ENCODE peak calls at places on chromosome 6, in four cellular contexts. L is breast epithelium, Q is esophagus muscularis mucosa, E is GM23338. Z is an unnamed sample.
A peak's percentile ranks its signal among the peaks of the same experiment; 100 is the strongest.

GRCh38 chr6:169326067-169326799 is 72.6 kb upstream of the THBS2 start:
- DNase-seq in E (peak; percentile 82), L (no peak), Q (peak; percentile 89), Z (no peak)

GRCh38 chr6:64807785-64808184 is 899.2 kb downstream of the EYS start:
- DNase-seq in L (no peak), E (no peak), Q (no peak), Z (no peak)

GRCh38 chr6:90818163-90818562 is 231.3 kb upstream of the MAP3K7 start:
- DNase-seq in E (peak; percentile 24), L (no peak), Q (no peak), Z (no peak)

GRCh38 chr6:28940294-28940858 is 16.6 kb upstream of the TRIM27 start:
- DNase-seq in L (no peak), Q (no peak), E (peak; percentile 80), Z (peak; percentile 53)

GRCh38 chr6:18053071-18053475 is 65.6 kb upstream of the KIF13A start:
- DNase-seq in L (no peak), E (no peak), Q (no peak), Z (no peak)

GRCh38 chr6:32947552-32948465 is 5.1 kb downstream of the HLA-DMA start:
- DNase-seq in Q (no peak), L (no peak), E (peak; percentile 86), Z (peak; percentile 51)

GRCh38 chr6:149940673-149940984 is 1.2 kb upstream of the ULBP2 start:
- DNase-seq in E (no peak), L (no peak), Q (no peak), Z (no peak)

GRCh38 chr6:37134622-37135191 is 35.2 kb upstream of the PIM1 start:
- DNase-seq in Q (no peak), L (no peak), E (no peak), Z (peak; percentile 74)

GRCh38 chr6:109172096-109172495 is 76.8 kb downstream of the CEP57L1 start:
- DNase-seq in E (no peak), Q (no peak), L (no peak), Z (no peak)

GRCh38 chr6:26403888-26404287 is 1.8 kb downstream of the BTN3A1 start:
- DNase-seq in E (peak; percentile 41), Q (no peak), L (no peak), Z (no peak)

GRCh38 chr6:157314705-157315321 is 8.5 kb downstream of the TMEM242 start:
- DNase-seq in L (no peak), E (peak; percentile 83), Q (peak; percentile 3), Z (no peak)

GRCh38 chr6:150250826-150251225 is 108.0 kb downstream of the PPP1R14C start:
- DNase-seq in L (no peak), Q (no peak), E (peak; percentile 40), Z (no peak)

GRCh38 chr6:122619309-122619708 is 9.1 kb downstream of the PKIB start:
- DNase-seq in Q (no peak), E (peak; percentile 43), L (no peak), Z (no peak)

GRCh38 chr6:17583811-17584210 is 16.3 kb upstream of the FAM8A1 start:
- DNase-seq in L (no peak), Q (no peak), E (no peak), Z (no peak)

GRCh38 chr6:167491403-167492095 is 166.7 kb downstream of the TTLL2 start:
- DNase-seq in L (no peak), Q (no peak), E (no peak), Z (no peak)

GRCh38 chr6:112802154-112802553 is 455.0 kb downstream of the RFPL4B start:
- DNase-seq in E (no peak), Q (no peak), L (no peak), Z (no peak)

GRCh38 chr6:41818271-41819054 is 31.0 kb downstream of the TOMM6 start:
- DNase-seq in Q (no peak), L (no peak), E (no peak), Z (no peak)

GRCh38 chr6:122548281-122548680 is 61.9 kb upstream of the PKIB start:
- DNase-seq in E (no peak), L (no peak), Q (no peak), Z (no peak)

GRCh38 chr6:109979033-109979921 is 1.2 kb downstream of the GPR6 start:
- DNase-seq in E (peak; percentile 53), Q (no peak), L (no peak), Z (peak; percentile 75)

GRCh38 chr6:118316796-118317384 is 231.2 kb upstream of the PLN start:
- DNase-seq in Q (no peak), E (no peak), L (no peak), Z (no peak)

DNA sequence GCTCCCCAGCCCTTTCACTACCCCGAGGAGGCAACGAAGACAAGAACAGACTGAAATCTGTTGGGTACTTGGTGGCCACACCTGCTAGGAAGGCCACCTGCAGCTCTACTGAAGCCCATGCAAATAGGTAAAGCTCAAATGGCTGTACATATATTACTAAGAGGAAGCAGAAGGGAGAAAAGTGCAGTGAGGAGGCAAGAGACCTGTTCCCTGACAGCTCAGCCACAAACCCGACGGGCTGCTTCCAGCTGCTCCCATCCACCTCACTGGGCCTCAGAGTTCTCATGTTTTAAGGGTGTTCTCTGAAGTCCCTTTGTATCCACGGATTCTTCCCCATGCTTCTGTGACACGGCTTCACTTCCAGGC is 24.6 kb downstream of the TRAM2 start:
- DNase-seq in Q (no peak), E (no peak), L (no peak), Z (no peak)
- H3K4me1 ChIP-seq in Q (peaks cover 85% of the 10 kb centered on the region), E (peaks cover 26% of the 10 kb centered on the region), L (peaks cover 26% of the 10 kb centered on the region), Z (peaks cover 51% of the 10 kb centered on the region)

DNA sequence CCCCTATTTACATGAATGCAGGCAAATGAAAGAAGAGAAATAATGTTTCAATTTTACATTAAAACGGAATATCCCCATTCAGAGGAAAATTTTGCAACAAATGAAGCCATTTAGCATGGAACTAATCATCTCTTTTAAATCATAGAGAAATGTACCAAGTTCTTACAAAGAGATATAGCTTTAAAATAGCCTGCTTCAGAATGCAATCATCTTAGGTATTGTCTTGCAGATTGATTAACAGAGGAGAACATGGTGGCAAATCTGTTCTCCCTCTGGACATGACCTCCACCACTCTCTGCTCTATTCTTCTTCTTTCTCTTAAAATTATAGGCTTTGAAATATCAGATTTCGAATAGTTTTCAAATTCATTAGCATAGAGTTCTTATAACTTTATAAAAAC is 155.7 kb upstream of the DTNBP1 start:
- DNase-seq in Q (no peak), E (no peak), L (no peak), Z (no peak)
- TF ChIP-seq POLR2AphosphoS5 in Q (no peak), E (no peak), L (no peak), Z (no peak)

GRCh38 chr6:163489584-163489983 is 75.1 kb downstream of the QKI start:
- DNase-seq in Q (no peak), L (no peak), E (no peak), Z (no peak)
- H3K4me1 ChIP-seq in Q (peaks cover 65% of the 10 kb centered on the region), L (peaks cover 4% of the 10 kb centered on the region), E (peaks cover 42% of the 10 kb centered on the region), Z (peaks cover 43% of the 10 kb centered on the region)

DNA sequence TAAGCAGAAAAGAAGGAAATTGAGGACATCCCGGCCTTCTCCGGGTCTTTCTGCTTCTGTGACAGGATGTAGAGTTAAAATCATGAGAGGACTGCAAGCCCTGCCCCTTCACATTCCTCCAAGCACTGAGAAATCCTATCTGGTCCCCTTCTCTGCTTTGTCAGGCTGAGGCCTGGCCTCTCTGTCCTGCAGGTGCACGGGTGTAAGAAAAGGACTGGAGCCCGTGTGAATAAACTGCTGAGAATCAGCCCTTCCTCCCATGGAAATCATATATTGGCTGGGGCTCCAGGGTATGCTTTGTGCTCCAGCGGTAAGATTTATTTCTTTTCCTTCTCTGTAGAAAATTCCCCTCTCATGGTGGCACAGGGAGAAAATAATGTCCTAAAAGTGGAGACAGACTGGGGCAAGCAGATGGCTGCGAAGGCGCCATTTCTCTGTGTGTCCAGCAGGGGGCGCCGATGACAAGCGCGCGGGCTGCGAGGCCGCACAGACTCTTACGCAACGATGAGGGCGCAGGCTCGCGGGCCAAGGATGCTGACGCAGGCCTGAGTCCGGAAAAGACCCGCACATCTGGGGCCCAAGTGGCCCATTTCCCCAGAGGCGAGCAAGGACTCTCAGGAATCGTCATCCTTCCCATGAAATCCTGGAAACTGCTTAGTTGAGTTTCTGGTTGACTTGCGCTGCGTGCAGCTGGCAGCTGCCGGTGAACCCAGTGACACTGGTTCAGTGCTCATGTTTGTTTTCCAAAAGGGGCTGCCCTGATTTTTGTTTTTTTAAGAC is 258.6 kb downstream of the ADGB start:
- DNase-seq in Q (peak; percentile 95), E (peak; percentile 92), L (peak; percentile 81), Z (peak; percentile 90)
- TF ChIP-seq POLR2AphosphoS5 in Q (peak; percentile 72), E (no peak), L (peak; percentile 79), Z (peak; percentile 31)

GRCh38 chr6:53310751-53311585 is 37.8 kb downstream of the ELOVL5 start:
- DNase-seq in E (no peak), L (no peak), Q (no peak), Z (no peak)
- H3K4me1 ChIP-seq in E (peaks cover 28% of the 10 kb centered on the region), L (no peaks in the 10 kb centered on the region), Q (peaks cover 84% of the 10 kb centered on the region), Z (peaks cover 74% of the 10 kb centered on the region)

GRCh38 chr6:136323431-136324112 is 33.9 kb upstream of the BCLAF1 start:
- DNase-seq in Q (peak; percentile 39), L (no peak), E (no peak), Z (no peak)
- TF ChIP-seq POLR2AphosphoS5 in Q (no peak), L (no peak), E (no peak), Z (no peak)

DNA sequence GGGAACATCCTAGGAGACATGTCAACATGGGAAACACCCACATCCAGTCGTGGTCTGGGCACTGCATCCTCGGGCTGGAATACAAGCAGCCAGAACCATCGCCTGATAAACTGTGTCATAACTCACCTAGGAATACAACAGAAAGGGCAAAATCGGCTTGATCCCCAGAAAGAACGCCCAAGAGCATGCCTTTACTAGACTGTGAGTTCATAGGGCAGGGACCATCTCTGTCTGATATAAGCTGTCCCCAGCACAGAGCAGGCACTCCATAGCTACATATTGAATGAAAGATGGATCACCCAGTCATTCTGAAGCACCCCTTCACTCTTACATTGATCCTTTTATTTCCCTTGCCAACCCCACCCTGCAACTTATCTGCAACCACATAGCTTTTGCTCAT is 23.8 kb downstream of the RIPOR2 start:
- DNase-seq in Q (peak; percentile 79), L (no peak), E (no peak), Z (no peak)
- H3K4me1 ChIP-seq in Q (peaks cover 33% of the 10 kb centered on the region), L (peaks cover 6% of the 10 kb centered on the region), E (peaks cover 43% of the 10 kb centered on the region), Z (peaks cover 31% of the 10 kb centered on the region)

GRCh38 chr6:143575440-143575839 is 63.9 kb upstream of the FUCA2 start:
- DNase-seq in E (peak; percentile 81), L (no peak), Q (no peak), Z (peak; percentile 56)
- TF ChIP-seq POLR2AphosphoS5 in E (no peak), L (no peak), Q (peak; percentile 13), Z (no peak)

GRCh38 chr6:21885101-21885500 is 291.6 kb downstream of the SOX4 start:
- DNase-seq in Q (no peak), E (no peak), L (no peak), Z (no peak)
- H3K4me1 ChIP-seq in Q (peaks cover 47% of the 10 kb centered on the region), E (peaks cover 13% of the 10 kb centered on the region), L (peaks cover 9% of the 10 kb centered on the region), Z (peaks cover 16% of the 10 kb centered on the region)

DNA sequence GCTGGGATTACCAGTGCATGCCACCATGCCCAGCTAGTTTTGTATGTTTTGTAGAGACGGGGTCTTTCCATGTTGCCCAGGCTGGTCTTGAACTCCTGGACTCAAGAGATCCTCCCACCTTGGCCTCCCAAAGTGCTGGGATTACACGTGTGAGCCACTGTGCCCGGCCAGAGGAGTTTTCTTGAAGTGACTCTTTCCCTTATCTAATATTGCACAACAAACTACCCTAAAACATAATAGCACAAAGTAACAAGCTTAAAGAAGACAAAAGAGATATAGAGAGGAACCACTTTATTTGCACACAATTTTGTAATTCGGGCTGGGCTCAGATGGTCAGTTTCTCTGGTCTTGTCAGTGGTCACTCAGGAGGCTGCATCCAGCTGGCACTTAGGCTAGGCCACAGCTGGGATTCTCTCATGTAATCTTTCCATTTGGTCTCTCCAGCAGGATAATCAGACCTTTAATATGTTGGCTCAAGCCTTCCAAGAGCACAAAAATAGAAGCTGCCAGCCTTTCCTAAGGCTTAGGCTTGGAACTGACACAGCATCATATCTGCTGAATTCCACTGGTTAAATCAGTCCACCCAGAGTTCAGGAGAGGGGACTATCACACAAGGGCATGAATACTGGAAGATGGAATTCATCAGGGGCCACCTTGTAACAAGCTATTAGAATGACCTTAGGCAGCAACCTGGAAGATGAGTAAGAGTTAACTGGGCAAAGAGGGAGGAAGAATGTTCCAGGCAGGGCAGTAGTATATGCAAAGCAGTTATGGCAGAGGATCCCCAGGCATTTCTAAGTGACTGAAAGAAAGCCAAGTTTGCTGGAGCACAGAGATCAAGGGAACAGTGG is 56.7 kb upstream of the PNRC1 start:
- DNase-seq in L (no peak), E (no peak), Q (no peak), Z (no peak)
- TF ChIP-seq POLR2AphosphoS5 in L (no peak), E (no peak), Q (peak; percentile 33), Z (no peak)

Z was measured in upper lobe of left lung.